ENCODE peak calls at places on chromosomes 12 and 14, in seven cellular contexts. X is IMR-90, J is mesenchymal stem cell, W is neuronal stem cell, E is mesendoderm, S is H1, U is trophoblast cell. O is an unnamed sample.

GRCh38 chr12:110269622-110270124 is 11.4 kb upstream of the ATP2A2 start:
- DNase-seq in X (peak; percentile 84), J (peak; percentile 77), W (no peak), E (peak; percentile 91), S (no peak), U (peak; percentile 22), O (peak; percentile 68)

GRCh38 chr12:52557481-52557880 is 4.5 kb upstream of the KRT71 start:
- DNase-seq in X (no peak), J (no peak), W (no peak), E (no peak), S (no peak), U (no peak), O (no peak)

GRCh38 chr12:58540480-58541299 is 379.6 kb downstream of the LRIG3 start:
- DNase-seq in X (peak; percentile 91), J (peak; percentile 88), W (peak; percentile 74), E (peak; percentile 92), S (peak; percentile 75), U (peak; percentile 74), O (peak; percentile 93)

GRCh38 chr14:103563089-103563620 is 395 bp downstream of the COA8 start:
- DNase-seq in X (no peak), J (no peak), W (no peak), E (no peak), S (no peak), U (peak; percentile 98), O (no peak)

GRCh38 chr12:8658361-8658760 is 4.3 kb downstream of the MFAP5 start:
- DNase-seq in X (peak; percentile 50), J (no peak), W (no peak), E (peak; percentile 79), S (no peak), U (peak; percentile 85), O (no peak)

GRCh38 chr12:4908694-4909396 is 860 bp upstream of the KCNA1 start:
- DNase-seq in X (no peak), J (no peak), W (peak; percentile 89), E (peak; percentile 95), S (peak; percentile 90), U (no peak), O (peak; percentile 99)

GRCh38 chr12:38775457-38775856 is 129.9 kb downstream of the CPNE8 start:
- DNase-seq in X (no peak), J (no peak), W (no peak), E (no peak), S (no peak), U (no peak), O (no peak)

GRCh38 chr12:53951577-53952334 is 2.9 kb upstream of the HOXC12 start:
- DNase-seq in X (no peak), J (no peak), W (no peak), E (no peak), S (no peak), U (no peak), O (no peak)

GRCh38 chr12:75725505-75726120 is 214.2 kb upstream of the KRR1 start:
- DNase-seq in X (peak; percentile 74), J (peak; percentile 73), W (no peak), E (peak; percentile 60), S (no peak), U (no peak), O (no peak)

GRCh38 chr14:73457050-73457934 is 1.1 kb downstream of the NUMB start:
- DNase-seq in X (peak; percentile 33), J (peak; percentile 71), W (peak; percentile 40), E (peak; percentile 71), S (no peak), U (peak; percentile 58), O (peak; percentile 48)

GRCh38 chr12:18864900-18865561 is 127.1 kb downstream of the CAPZA3 start:
- DNase-seq in X (peak; percentile 73), J (peak; percentile 49), W (no peak), E (no peak), S (no peak), U (no peak), O (no peak)

DNA sequence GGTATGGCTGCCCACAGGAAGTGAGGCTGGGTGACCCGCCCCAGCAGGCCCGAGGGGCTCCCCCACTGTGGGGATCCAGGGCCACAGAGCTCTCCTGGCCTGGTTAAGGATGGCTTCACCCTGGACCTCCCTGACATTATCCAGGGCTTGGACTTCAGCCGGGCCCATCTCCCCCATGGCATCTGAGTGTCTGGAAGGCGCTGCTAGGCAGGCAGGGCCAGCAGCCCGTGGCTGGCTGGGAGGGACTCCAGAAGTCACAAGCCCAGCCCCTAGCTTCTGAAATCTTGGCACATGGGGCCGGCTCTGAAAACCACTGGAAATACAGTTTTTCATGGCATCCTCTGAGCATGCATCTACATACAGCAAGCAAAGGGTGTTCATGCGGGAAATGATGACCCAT is 42.2 kb upstream of the DIO3 start:
- DNase-seq in X (no peak), J (no peak), W (no peak), E (no peak), S (no peak), U (no peak), O (no peak)
- H3K4ac ChIP-seq in X (no peak overlapping the region), J (no peak overlapping the region), W (no peak overlapping the region), E (no peak overlapping the region), S (no peak overlapping the region), U (no peak overlapping the region), O (no peak overlapping the region)

DNA sequence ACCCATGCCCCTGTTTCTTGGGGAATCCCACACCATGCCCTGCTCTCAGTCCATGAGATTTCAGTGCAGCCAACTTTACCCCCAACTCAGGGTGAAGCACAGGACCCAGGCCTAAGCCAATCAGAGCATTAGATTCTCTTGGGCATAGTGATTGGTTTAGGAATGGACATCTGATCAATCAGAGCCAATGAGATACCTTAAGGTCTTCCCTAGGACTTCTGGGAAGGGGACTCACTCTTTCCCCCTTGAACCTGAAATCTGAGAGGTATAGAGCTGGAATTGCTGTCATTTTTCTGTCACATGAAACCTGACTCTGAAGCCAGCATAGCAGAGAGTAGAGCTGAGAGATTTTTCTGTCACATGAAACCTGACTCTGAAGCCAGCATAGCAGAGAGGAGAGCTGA is 127.1 kb downstream of the ZFP36L1 start:
- DNase-seq in X (no peak), J (no peak), W (no peak), E (no peak), S (no peak), U (no peak), O (no peak)
- H3K4me1 ChIP-seq in X (peaks cover 30% of the 10 kb centered on the region), J (peaks cover 1% of the 10 kb centered on the region), W (peaks cover 9% of the 10 kb centered on the region), E (peaks cover 5% of the 10 kb centered on the region), S (no peaks in the 10 kb centered on the region), U (peaks cover 30% of the 10 kb centered on the region), O (no peaks in the 10 kb centered on the region)

GRCh38 chr12:108090107-108090899 is 38.8 kb upstream of the WSCD2 start:
- DNase-seq in X (no peak), J (no peak), W (no peak), E (no peak), S (no peak), U (no peak), O (peak; percentile 66)

GRCh38 chr12:108094250-108094649 is 34.8 kb upstream of the WSCD2 start:
- DNase-seq in X (no peak), J (no peak), W (no peak), E (no peak), S (no peak), U (no peak), O (no peak)

GRCh38 chr12:108091351-108091750 is 37.7 kb upstream of the WSCD2 start:
- DNase-seq in X (no peak), J (no peak), W (no peak), E (no peak), S (no peak), U (no peak), O (no peak)

GRCh38 chr12:108087900-108088299 is 41.2 kb upstream of the WSCD2 start:
- DNase-seq in X (no peak), J (no peak), W (no peak), E (no peak), S (no peak), U (no peak), O (no peak)

GRCh38 chr12:108090932-108091331 is 38.2 kb upstream of the WSCD2 start:
- DNase-seq in X (no peak), J (no peak), W (no peak), E (no peak), S (no peak), U (no peak), O (no peak)
- H3K4ac ChIP-seq in X (no peak overlapping the region), J (no peak overlapping the region), W (no peak overlapping the region), E (no peak overlapping the region), S (no peak overlapping the region), U (no peak overlapping the region), O (no peak overlapping the region)

GRCh38 chr12:59737725-59738463 is 142.1 kb downstream of the SLC16A7 start:
- DNase-seq in X (peak; percentile 46), J (peak; percentile 20), W (no peak), E (peak; percentile 28), S (no peak), U (no peak), O (no peak)
- H3K4me1 ChIP-seq in X (peaks cover 3% of the 10 kb centered on the region), J (no peaks in the 10 kb centered on the region), W (no peaks in the 10 kb centered on the region), E (peaks cover 5% of the 10 kb centered on the region), S (no peaks in the 10 kb centered on the region), U (peaks cover 2% of the 10 kb centered on the region), O (no peaks in the 10 kb centered on the region)

GRCh38 chr14:63486729-63487128 is 56.4 kb downstream of the PPP2R5E start:
- DNase-seq in X (no peak), J (no peak), W (no peak), E (peak; percentile 22), S (no peak), U (no peak), O (no peak)

GRCh38 chr14:63478437-63478852 is 64.7 kb downstream of the PPP2R5E start:
- DNase-seq in X (no peak), J (no peak), W (no peak), E (no peak), S (no peak), U (no peak), O (no peak)

GRCh38 chr14:63480599-63480998 is 62.6 kb downstream of the PPP2R5E start:
- DNase-seq in X (no peak), J (no peak), W (no peak), E (no peak), S (no peak), U (no peak), O (no peak)

GRCh38 chr14:63487724-63488123 is 55.5 kb downstream of the PPP2R5E start:
- DNase-seq in X (no peak), J (no peak), W (no peak), E (no peak), S (no peak), U (no peak), O (no peak)

GRCh38 chr14:63483315-63483714 is 59.9 kb downstream of the PPP2R5E start:
- DNase-seq in X (no peak), J (no peak), W (no peak), E (no peak), S (no peak), U (no peak), O (no peak)
- H3K4ac ChIP-seq in X (no peak overlapping the region), J (peak overlapping the region; percentile 11), W (no peak overlapping the region), E (no peak overlapping the region), S (no peak overlapping the region), U (peak overlapping the region; percentile 72), O (no peak overlapping the region)

DNA sequence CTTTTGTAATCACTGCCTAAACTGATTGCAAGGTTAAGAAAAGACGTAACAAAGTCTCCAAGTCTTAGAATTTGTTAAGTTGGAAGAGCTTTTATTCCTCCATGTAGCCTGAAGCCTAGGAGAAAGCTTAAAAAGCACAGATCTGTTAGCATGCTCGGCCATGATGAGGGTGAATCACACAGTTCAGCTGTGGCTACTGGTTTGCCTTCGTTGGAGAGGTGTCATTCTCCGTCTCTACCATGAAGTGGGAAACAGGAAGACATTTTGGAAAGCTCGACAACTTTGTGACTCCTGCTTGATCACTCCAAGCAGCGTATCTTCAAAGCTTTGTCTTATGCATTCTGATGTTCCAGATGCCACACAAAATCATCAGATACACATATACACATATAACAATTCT is 27.1 kb downstream of the DCP1B start:
- DNase-seq in X (no peak), J (no peak), W (no peak), E (no peak), S (no peak), U (no peak), O (no peak)
- H3K4me1 ChIP-seq in X (no peaks in the 10 kb centered on the region), J (peaks cover 3% of the 10 kb centered on the region), W (no peaks in the 10 kb centered on the region), E (no peaks in the 10 kb centered on the region), S (no peaks in the 10 kb centered on the region), U (no peaks in the 10 kb centered on the region), O (no peaks in the 10 kb centered on the region)

O was measured in H9.